ENCODE peak calls at places on chromosomes 1 and 21, in eight cellular contexts. T is AG04449; S is LHCN-M2; N is activated T-helper 9 cell treated with anti-CD3 and anti-CD28 coated beads, Interleukin-2, amount 50 U/mL, for 16 hours; C is HuH-7.5; Q is hypothalamus; E is esophagus muscularis mucosa; A is GM04503. K is an unnamed sample.

GRCh38 chr1:16612332-16613172 is 812 bp downstream of the NBPF1 start:
- DNase-seq in T (peak), S (peak), N (no peak), C (no peak), Q (peak), E (peak), A (peak), K (peak)

GRCh38 chr21:34526618-34527290 is 14.7 kb upstream of the KCNE1 start:
- DNase-seq in T (peak), S (peak), N (no peak), C (no peak), Q (no peak), E (peak), A (peak), K (peak)

GRCh38 chr1:233962878-233963277 is 58.4 kb downstream of the SLC35F3 start:
- DNase-seq in T (no peak), S (no peak), N (no peak), C (no peak), Q (no peak), E (no peak), A (no peak), K (no peak)

GRCh38 chr1:30533141-30533540 is 190.2 kb downstream of the MATN1 start:
- DNase-seq in T (no peak), S (no peak), N (no peak), C (no peak), Q (no peak), E (no peak), A (no peak), K (no peak)

GRCh38 chr1:115377411-115377810 is 39.4 kb upstream of the NGF start:
- DNase-seq in T (no peak), S (peak), N (no peak), C (no peak), Q (no peak), E (no peak), A (no peak), K (no peak)

GRCh38 chr1:18109756-18110597 is 2.4 kb downstream of the IGSF21 start:
- DNase-seq in T (no peak), S (no peak), N (no peak), C (no peak), Q (no peak), E (no peak), A (no peak), K (peak)

GRCh38 chr1:54532033-54532432 is 16.0 kb upstream of the ACOT11 start:
- DNase-seq in T (no peak), S (no peak), N (no peak), C (no peak), Q (no peak), E (no peak), A (no peak), K (no peak)

GRCh38 chr1:60428161-60428560 is 354.6 kb upstream of the C1orf87 start:
- DNase-seq in T (no peak), S (no peak), N (no peak), C (no peak), Q (no peak), E (no peak), A (no peak), K (no peak)

GRCh38 chr1:47827032-47827585 is 170.1 kb downstream of the TRABD2B start:
- DNase-seq in T (no peak), S (no peak), N (no peak), C (no peak), Q (no peak), E (no peak), A (no peak), K (no peak)

GRCh38 chr1:218347713-218348627 is 2.8 kb downstream of the TGFB2 start:
- DNase-seq in T (no peak), S (peak), N (no peak), C (no peak), Q (no peak), E (no peak), A (no peak), K (no peak)

GRCh38 chr1:222045236-222045635 is 303.3 kb upstream of the DUSP10 start:
- DNase-seq in T (no peak), S (no peak), N (no peak), C (no peak), Q (no peak), E (no peak), A (no peak), K (no peak)

GRCh38 chr1:222627232-222627631 is 9.3 kb downstream of the MIA3 start:
- DNase-seq in T (no peak), S (peak), N (no peak), C (no peak), Q (no peak), E (no peak), A (no peak), K (no peak)

GRCh38 chr1:18858070-18858688 is 1.3 kb downstream of the TAS1R2 start:
- DNase-seq in T (no peak), S (no peak), N (no peak), C (no peak), Q (no peak), E (no peak), A (no peak), K (no peak)

K was measured in globus pallidus.